ENCODE peak calls at places on chromosome 3, in eight cellular contexts. One of them, this sample, is unnamed. For H3K4me1 and H3K27me3, the result is how much of the 10 kb centered on the place peaks cover.

GRCh38 chr3:45566951-45567411 is 27.6 kb upstream of the LIMD1 start:
- DNase-seq in fibroblast of lung: no peak
- DNase-seq in tibial artery: peak
- DNase-seq in ovary: no peak
- DNase-seq in uterus: no peak
- DNase-seq in lung: no peak
- DNase-seq in upper lobe of right lung: no peak
- DNase-seq in PC-9: no peak
- DNase-seq in this sample: no peak

GRCh38 chr3:179503640-179504039 is 52.4 kb upstream of the GNB4 start:
- DNase-seq in PC-9: no peak
- DNase-seq in fibroblast of lung: no peak
- DNase-seq in tibial artery: no peak
- DNase-seq in upper lobe of right lung: no peak
- DNase-seq in uterus: no peak
- DNase-seq in ovary: no peak
- DNase-seq in lung: no peak
- DNase-seq in this sample: no peak

GRCh38 chr3:129560931-129561594 is 18.1 kb downstream of the H1-8 start:
- DNase-seq in lung: peak
- DNase-seq in ovary: peak
- DNase-seq in tibial artery: peak
- DNase-seq in uterus: peak
- DNase-seq in upper lobe of right lung: peak
- DNase-seq in PC-9: no peak
- DNase-seq in fibroblast of lung: peak
- DNase-seq in this sample: peak

GRCh38 chr3:131402391-131403039 is 20.9 kb downstream of the NUDT16 start:
- DNase-seq in uterus: no peak
- DNase-seq in tibial artery: no peak
- DNase-seq in ovary: no peak
- DNase-seq in lung: no peak
- DNase-seq in fibroblast of lung: no peak
- DNase-seq in PC-9: peak
- DNase-seq in upper lobe of right lung: peak
- DNase-seq in this sample: no peak

GRCh38 chr3:66475386-66476020 is 25.3 kb downstream of the LRIG1 start:
- DNase-seq in PC-9: no peak
- DNase-seq in fibroblast of lung: no peak
- DNase-seq in upper lobe of right lung: no peak
- DNase-seq in lung: no peak
- DNase-seq in uterus: no peak
- DNase-seq in ovary: no peak
- DNase-seq in tibial artery: no peak
- DNase-seq in this sample: no peak

GRCh38 chr3:178392553-178392952 is 143.7 kb upstream of the KCNMB2 start:
- DNase-seq in upper lobe of right lung: no peak
- DNase-seq in fibroblast of lung: peak
- DNase-seq in tibial artery: no peak
- DNase-seq in PC-9: no peak
- DNase-seq in ovary: no peak
- DNase-seq in uterus: no peak
- DNase-seq in lung: no peak
- DNase-seq in this sample: no peak

GRCh38 chr3:63872135-63872924 is 8.7 kb downstream of the ATXN7 start:
- DNase-seq in ovary: no peak
- DNase-seq in PC-9: peak
- DNase-seq in uterus: no peak
- DNase-seq in lung: no peak
- DNase-seq in fibroblast of lung: peak
- DNase-seq in tibial artery: no peak
- DNase-seq in upper lobe of right lung: no peak
- DNase-seq in this sample: no peak

GRCh38 chr3:123695152-123695551 is 110.3 kb upstream of the HACD2 start:
- DNase-seq in lung: no peak
- DNase-seq in tibial artery: no peak
- DNase-seq in upper lobe of right lung: no peak
- DNase-seq in PC-9: no peak
- DNase-seq in ovary: no peak
- DNase-seq in fibroblast of lung: no peak
- DNase-seq in uterus: no peak
- DNase-seq in this sample: no peak

GRCh38 chr3:185469542-185469941 is 29.3 kb downstream of the TMEM41A start:
- DNase-seq in upper lobe of right lung: no peak
- DNase-seq in tibial artery: no peak
- DNase-seq in PC-9: no peak
- DNase-seq in fibroblast of lung: no peak
- DNase-seq in lung: no peak
- DNase-seq in uterus: no peak
- DNase-seq in ovary: no peak
- DNase-seq in this sample: no peak

GRCh38 chr3:185460283-185460682 is 38.6 kb downstream of the TMEM41A start:
- DNase-seq in upper lobe of right lung: no peak
- DNase-seq in PC-9: no peak
- DNase-seq in tibial artery: no peak
- DNase-seq in ovary: no peak
- DNase-seq in uterus: no peak
- DNase-seq in fibroblast of lung: no peak
- DNase-seq in lung: no peak
- DNase-seq in this sample: no peak

GRCh38 chr3:185460719-185461350 is 38.0 kb downstream of the TMEM41A start:
- DNase-seq in ovary: no peak
- DNase-seq in fibroblast of lung: peak
- DNase-seq in PC-9: no peak
- DNase-seq in upper lobe of right lung: no peak
- DNase-seq in lung: no peak
- DNase-seq in tibial artery: no peak
- DNase-seq in uterus: no peak
- DNase-seq in this sample: no peak

GRCh38 chr3:185470323-185470722 is 28.5 kb downstream of the TMEM41A start:
- DNase-seq in uterus: no peak
- DNase-seq in ovary: no peak
- DNase-seq in fibroblast of lung: no peak
- DNase-seq in lung: no peak
- DNase-seq in upper lobe of right lung: no peak
- DNase-seq in PC-9: no peak
- DNase-seq in tibial artery: no peak
- DNase-seq in this sample: no peak

GRCh38 chr3:185465471-185465870 is 33.4 kb downstream of the TMEM41A start:
- DNase-seq in fibroblast of lung: no peak
- DNase-seq in upper lobe of right lung: no peak
- DNase-seq in lung: no peak
- DNase-seq in tibial artery: no peak
- DNase-seq in PC-9: no peak
- DNase-seq in uterus: no peak
- DNase-seq in ovary: no peak
- DNase-seq in this sample: no peak
- H3K4me1 ChIP-seq in fibroblast of lung: under half
- H3K4me1 ChIP-seq in upper lobe of right lung: under half
- H3K4me1 ChIP-seq in lung: under half
- H3K4me1 ChIP-seq in tibial artery: under half
- H3K4me1 ChIP-seq in PC-9: under half
- H3K4me1 ChIP-seq in uterus: under half
- H3K4me1 ChIP-seq in ovary: under half
- H3K4me1 ChIP-seq in this sample: under half

GRCh38 chr3:187646906-187647660 is 23.1 kb downstream of the SST start:
- DNase-seq in tibial artery: no peak
- DNase-seq in upper lobe of right lung: no peak
- DNase-seq in lung: no peak
- DNase-seq in fibroblast of lung: no peak
- DNase-seq in PC-9: no peak
- DNase-seq in ovary: no peak
- DNase-seq in uterus: no peak
- DNase-seq in this sample: no peak

GRCh38 chr3:187648177-187648576 is 22.0 kb downstream of the SST start:
- DNase-seq in upper lobe of right lung: no peak
- DNase-seq in lung: no peak
- DNase-seq in tibial artery: no peak
- DNase-seq in ovary: no peak
- DNase-seq in uterus: no peak
- DNase-seq in fibroblast of lung: no peak
- DNase-seq in PC-9: no peak
- DNase-seq in this sample: no peak

DNA sequence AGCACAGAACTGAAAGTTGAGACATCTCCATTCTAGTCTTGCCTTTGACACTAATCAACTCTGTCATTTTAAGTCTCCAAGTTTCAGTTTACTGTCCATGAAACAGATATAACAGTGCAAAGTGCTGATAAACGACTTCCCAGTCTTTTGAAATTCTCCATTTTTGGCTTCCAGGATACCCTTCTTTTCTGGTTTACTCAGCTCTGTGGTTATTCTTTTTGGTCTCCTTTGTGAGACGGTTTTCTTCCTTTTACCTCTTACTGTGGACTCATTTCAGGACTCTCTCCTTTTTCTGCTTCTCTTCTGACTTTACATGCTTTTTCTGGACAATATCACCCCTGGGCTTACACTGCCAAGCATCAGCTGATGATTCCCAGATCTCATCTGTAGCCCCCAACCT is 18.9 kb downstream of the SST start:
- DNase-seq in tibial artery: no peak
- DNase-seq in fibroblast of lung: no peak
- DNase-seq in ovary: no peak
- DNase-seq in lung: no peak
- DNase-seq in uterus: no peak
- DNase-seq in upper lobe of right lung: no peak
- DNase-seq in PC-9: no peak
- DNase-seq in this sample: no peak
- H3K27me3 ChIP-seq in tibial artery: under half
- H3K27me3 ChIP-seq in fibroblast of lung: under half
- H3K27me3 ChIP-seq in ovary: under half
- H3K27me3 ChIP-seq in lung: under half
- H3K27me3 ChIP-seq in uterus: under half
- H3K27me3 ChIP-seq in upper lobe of right lung: under half
- H3K27me3 ChIP-seq in PC-9: half or more
- H3K27me3 ChIP-seq in this sample: under half

GRCh38 chr3:77102916-77103769 is 63.2 kb downstream of the ROBO2 start:
- DNase-seq in tibial artery: no peak
- DNase-seq in uterus: no peak
- DNase-seq in PC-9: no peak
- DNase-seq in fibroblast of lung: peak
- DNase-seq in upper lobe of right lung: no peak
- DNase-seq in ovary: no peak
- DNase-seq in lung: no peak
- DNase-seq in this sample: no peak
- H3K4me1 ChIP-seq in tibial artery: under half
- H3K4me1 ChIP-seq in uterus: under half
- H3K4me1 ChIP-seq in PC-9: under half
- H3K4me1 ChIP-seq in fibroblast of lung: under half
- H3K4me1 ChIP-seq in upper lobe of right lung: under half
- H3K4me1 ChIP-seq in ovary: under half
- H3K4me1 ChIP-seq in lung: under half
- H3K4me1 ChIP-seq in this sample: under half

GRCh38 chr3:24525022-24525421 is 30.4 kb upstream of the THRB start:
- DNase-seq in ovary: no peak
- DNase-seq in lung: no peak
- DNase-seq in uterus: no peak
- DNase-seq in tibial artery: no peak
- DNase-seq in upper lobe of right lung: no peak
- DNase-seq in PC-9: no peak
- DNase-seq in fibroblast of lung: no peak
- DNase-seq in this sample: no peak

GRCh38 chr3:24522155-24522579 is 27.5 kb upstream of the THRB start:
- DNase-seq in uterus: no peak
- DNase-seq in PC-9: no peak
- DNase-seq in tibial artery: no peak
- DNase-seq in upper lobe of right lung: no peak
- DNase-seq in lung: no peak
- DNase-seq in ovary: peak
- DNase-seq in fibroblast of lung: no peak
- DNase-seq in this sample: no peak

GRCh38 chr3:24523988-24524727 is 29.5 kb upstream of the THRB start:
- DNase-seq in tibial artery: no peak
- DNase-seq in fibroblast of lung: no peak
- DNase-seq in upper lobe of right lung: no peak
- DNase-seq in PC-9: peak
- DNase-seq in uterus: no peak
- DNase-seq in ovary: no peak
- DNase-seq in lung: no peak
- DNase-seq in this sample: no peak

GRCh38 chr3:24521306-24522154 is 26.9 kb upstream of the THRB start:
- DNase-seq in fibroblast of lung: peak
- DNase-seq in ovary: peak
- DNase-seq in tibial artery: peak
- DNase-seq in lung: peak
- DNase-seq in upper lobe of right lung: peak
- DNase-seq in uterus: peak
- DNase-seq in PC-9: peak
- DNase-seq in this sample: peak

DNA sequence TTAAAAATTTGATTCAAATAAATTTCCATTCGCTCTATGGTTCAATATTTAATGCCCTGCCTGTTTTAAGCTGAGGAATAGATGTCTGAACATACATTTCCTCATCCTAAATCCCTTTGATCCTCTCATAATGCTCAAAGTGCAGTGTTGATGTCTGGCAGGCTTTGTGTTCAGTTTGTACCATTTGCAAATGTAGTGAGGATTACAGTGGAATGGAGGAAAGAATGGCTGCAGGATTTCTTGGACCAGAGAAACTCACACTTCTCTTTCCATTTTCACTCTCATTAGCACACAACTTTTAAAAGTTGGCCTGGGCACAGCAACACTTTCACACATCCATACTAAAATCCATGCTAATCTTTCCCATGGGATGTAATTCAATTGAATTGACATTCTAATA is 28.5 kb upstream of the THRB start:
- DNase-seq in uterus: no peak
- DNase-seq in fibroblast of lung: no peak
- DNase-seq in tibial artery: no peak
- DNase-seq in lung: no peak
- DNase-seq in upper lobe of right lung: no peak
- DNase-seq in ovary: no peak
- DNase-seq in PC-9: no peak
- DNase-seq in this sample: no peak
- H3K27me3 ChIP-seq in uterus: under half
- H3K27me3 ChIP-seq in fibroblast of lung: under half
- H3K27me3 ChIP-seq in tibial artery: under half
- H3K27me3 ChIP-seq in lung: under half
- H3K27me3 ChIP-seq in upper lobe of right lung: under half
- H3K27me3 ChIP-seq in ovary: under half
- H3K27me3 ChIP-seq in PC-9: under half
- H3K27me3 ChIP-seq in this sample: under half

GRCh38 chr3:46947545-46947899 is 29.0 kb downstream of the CCDC12 start:
- DNase-seq in PC-9: no peak
- DNase-seq in ovary: no peak
- DNase-seq in uterus: no peak
- DNase-seq in upper lobe of right lung: no peak
- DNase-seq in fibroblast of lung: no peak
- DNase-seq in lung: no peak
- DNase-seq in tibial artery: no peak
- DNase-seq in this sample: no peak
- H3K4me1 ChIP-seq in PC-9: half or more
- H3K4me1 ChIP-seq in ovary: under half
- H3K4me1 ChIP-seq in uterus: under half
- H3K4me1 ChIP-seq in upper lobe of right lung: half or more
- H3K4me1 ChIP-seq in fibroblast of lung: under half
- H3K4me1 ChIP-seq in lung: under half
- H3K4me1 ChIP-seq in tibial artery: under half
- H3K4me1 ChIP-seq in this sample: under half

GRCh38 chr3:184603156-184604030 is 41.8 kb downstream of the EPHB3 start:
- DNase-seq in PC-9: no peak
- DNase-seq in lung: no peak
- DNase-seq in fibroblast of lung: no peak
- DNase-seq in uterus: no peak
- DNase-seq in upper lobe of right lung: no peak
- DNase-seq in ovary: no peak
- DNase-seq in tibial artery: no peak
- DNase-seq in this sample: no peak
- H3K27me3 ChIP-seq in PC-9: under half
- H3K27me3 ChIP-seq in lung: under half
- H3K27me3 ChIP-seq in fibroblast of lung: under half
- H3K27me3 ChIP-seq in uterus: under half
- H3K27me3 ChIP-seq in upper lobe of right lung: under half
- H3K27me3 ChIP-seq in ovary: under half
- H3K27me3 ChIP-seq in tibial artery: under half
- H3K27me3 ChIP-seq in this sample: under half

GRCh38 chr3:32821686-32822296 is 4.0 kb downstream of the TRIM71 start:
- DNase-seq in PC-9: no peak
- DNase-seq in uterus: no peak
- DNase-seq in tibial artery: no peak
- DNase-seq in lung: no peak
- DNase-seq in upper lobe of right lung: peak
- DNase-seq in fibroblast of lung: no peak
- DNase-seq in ovary: no peak
- DNase-seq in this sample: no peak
- H3K4me1 ChIP-seq in PC-9: under half
- H3K4me1 ChIP-seq in uterus: under half
- H3K4me1 ChIP-seq in tibial artery: under half
- H3K4me1 ChIP-seq in lung: under half
- H3K4me1 ChIP-seq in upper lobe of right lung: under half
- H3K4me1 ChIP-seq in fibroblast of lung: under half
- H3K4me1 ChIP-seq in ovary: under half
- H3K4me1 ChIP-seq in this sample: under half